ENCODE peak calls at places on chromosomes 12 and 14, in six cellular contexts. V, E, J, P, L and W are unnamed samples.

GRCh38 chr12:1212529-1212928 is 221.5 kb downstream of the ERC1 start:
- DNase-seq in P (no peak), V (no peak), L (no peak), J (no peak), E (no peak), W (no peak)

GRCh38 chr12:120230326-120230973 is 29.5 kb upstream of the RPLP0 start:
- DNase-seq in L (no peak), P (peak; percentile 88), J (peak; percentile 56), E (no peak), V (no peak), W (peak; percentile 77)

GRCh38 chr12:122318607-122319311 is 52.5 kb upstream of the VPS33A start:
- DNase-seq in E (no peak), V (no peak), P (no peak), J (no peak), L (no peak), W (peak; percentile 99)

GRCh38 chr14:70268760-70269159 is 80.0 kb upstream of the SLC8A3 start:
- DNase-seq in V (no peak), J (no peak), E (no peak), P (no peak), L (no peak), W (no peak)

GRCh38 chr12:131946757-131947156 is 3.0 kb upstream of the EP400 start:
- DNase-seq in J (no peak), V (no peak), P (peak; percentile 54), L (no peak), E (no peak), W (no peak)

GRCh38 chr12:52127683-52128450 is 48.4 kb downstream of the SMIM41 start:
- DNase-seq in L (no peak), J (no peak), V (no peak), E (no peak), P (no peak), W (no peak)

GRCh38 chr12:117439531-117440001 is 78.1 kb upstream of the NOS1 start:
- DNase-seq in P (no peak), L (no peak), V (no peak), E (no peak), J (no peak), W (no peak)

GRCh38 chr12:118145113-118145797 is 9.3 kb downstream of the PEBP1 start:
- DNase-seq in E (no peak), V (no peak), J (no peak), L (no peak), P (no peak), W (no peak)

GRCh38 chr12:94725375-94726168 is 75.2 kb upstream of the TMCC3 start:
- DNase-seq in L (no peak), J (no peak), V (no peak), P (no peak), E (no peak), W (no peak)

GRCh38 chr12:121132601-121133481 is at the start of gene P2RX7:
- DNase-seq in E (peak; percentile 11), L (no peak), J (peak; percentile 67), P (peak; percentile 90), V (peak; percentile 7), W (peak; percentile 19)

GRCh38 chr14:96225745-96226151 is 21.1 kb downstream of the BDKRB2 start:
- DNase-seq in V (no peak), P (no peak), L (no peak), J (no peak), E (no peak), W (peak; percentile 46)

GRCh38 chr12:106357549-106358409 is at the start of gene POLR3B:
- DNase-seq in J (peak; percentile 95), V (peak; percentile 90), L (peak; percentile 96), E (peak; percentile 91), P (peak; percentile 99), W (peak; percentile 78)

GRCh38 chr14:90444077-90444696 is 47.4 kb downstream of the CALM1 start:
- DNase-seq in V (no peak), L (no peak), P (peak; percentile 58), E (no peak), J (peak; percentile 80), W (no peak)

GRCh38 chr14:78848234-78848820 is 678.2 kb downstream of the NRXN3 start:
- DNase-seq in E (no peak), V (no peak), P (no peak), L (no peak), J (peak; percentile 34), W (no peak)

GRCh38 chr12:47303207-47303606 is 223.4 kb upstream of the AMIGO2 start:
- DNase-seq in E (no peak), P (no peak), J (no peak), L (no peak), V (no peak), W (no peak)

GRCh38 chr12:53952871-53953734 is 1.6 kb upstream of the HOXC12 start:
- DNase-seq in V (no peak), L (no peak), E (no peak), P (no peak), J (no peak), W (no peak)

GRCh38 chr12:65209655-65210043 is 40.3 kb downstream of the LEMD3 start:
- DNase-seq in L (no peak), E (no peak), J (no peak), P (no peak), V (no peak), W (no peak)

GRCh38 chr12:89448951-89449371 is 75.6 kb downstream of the GALNT4 start:
- DNase-seq in V (no peak), L (no peak), E (no peak), J (no peak), P (no peak), W (no peak)

GRCh38 chr12:124024263-124024678 is 51.3 kb downstream of the ZNF664 start:
- DNase-seq in P (no peak), E (no peak), L (no peak), V (no peak), J (no peak), W (no peak)

GRCh38 chr14:72053662-72054061 is 121.4 kb downstream of the RGS6 start:
- DNase-seq in L (no peak), E (no peak), V (no peak), J (no peak), P (no peak), W (no peak)